ENCODE peak calls at places on chromosomes 11 and 22, in seven cellular contexts. W is PC-3, T is GM23338, L is HCT116, B is OCI-LY7, G is SK-N-SH, V is neural progenitor cell. M is an unnamed sample.

GRCh38 chr22:44658371-44658953 is 43.5 kb upstream of the PRR5 start:
- DNase-seq in W (no peak), T (no peak), L (no peak), B (no peak), G (peak; percentile 28), V (peak; percentile 59), M (peak; percentile 68)

GRCh38 chr22:38468761-38469305 is 937 bp downstream of the KDELR3 start:
- DNase-seq in W (no peak), T (no peak), L (no peak), B (no peak), G (no peak), V (no peak), M (peak; percentile 8)

GRCh38 chr11:45913514-45913913 is 4.2 kb downstream of the PEX16 start:
- DNase-seq in W (no peak), T (no peak), L (no peak), B (no peak), G (no peak), V (no peak), M (no peak)

GRCh38 chr22:22745225-22746060 is 101.0 kb downstream of the GGTLC2 start:
- DNase-seq in W (peak; percentile 51), T (peak; percentile 70), L (no peak), B (peak; percentile 76), G (peak; percentile 28), V (peak; percentile 71), M (peak; percentile 67)

GRCh38 chr22:17782621-17783020 is 8.4 kb upstream of the BID start:
- DNase-seq in W (no peak), T (no peak), L (no peak), B (no peak), G (no peak), V (no peak), M (no peak)

GRCh38 chr22:38417252-38418060 is 37.5 kb downstream of the KCNJ4 start:
- DNase-seq in W (no peak), T (no peak), L (no peak), B (no peak), G (no peak), V (no peak), M (peak; percentile 2)

GRCh38 chr11:73566977-73567755 is 30.7 kb downstream of the FAM168A start:
- DNase-seq in W (no peak), T (no peak), L (no peak), B (no peak), G (no peak), V (no peak), M (peak; percentile 4)

GRCh38 chr22:37077802-37078448 is 26.4 kb downstream of the KCTD17 start:
- DNase-seq in W (peak; percentile 58), T (peak; percentile 79), L (peak; percentile 26), B (peak; percentile 68), G (peak; percentile 94), V (peak; percentile 78), M (peak; percentile 78)

GRCh38 chr11:58531865-58532341 is 24.0 kb upstream of the OR5B21 start:
- DNase-seq in W (no peak), T (no peak), L (no peak), B (no peak), G (no peak), V (no peak), M (no peak)

GRCh38 chr11:91998466-91998865 is 226.2 kb upstream of the FAT3 start:
- DNase-seq in W (no peak), T (no peak), L (no peak), B (no peak), G (no peak), V (no peak), M (no peak)

GRCh38 chr22:49433717-49434611 is 393.7 kb downstream of the BRD1 start:
- DNase-seq in W (peak; percentile 58), T (no peak), L (no peak), B (peak; percentile 2), G (peak; percentile 60), V (peak; percentile 35), M (no peak)

GRCh38 chr11:115266066-115266465 is 238.1 kb downstream of the CADM1 start:
- DNase-seq in W (no peak), T (no peak), L (no peak), B (no peak), G (no peak), V (no peak), M (no peak)

GRCh38 chr11:34565417-34566208 is 52.0 kb upstream of the ELF5 start:
- DNase-seq in W (peak; percentile 12), T (peak; percentile 78), L (peak; percentile 32), B (peak; percentile 5), G (peak; percentile 39), V (peak; percentile 61), M (no peak)

GRCh38 chr11:15501566-15501965 is 386.8 kb downstream of the INSC start:
- DNase-seq in W (no peak), T (no peak), L (no peak), B (no peak), G (no peak), V (no peak), M (no peak)

GRCh38 chr11:95599959-95600586 is 189.5 kb downstream of the FAM76B start:
- DNase-seq in W (no peak), T (no peak), L (no peak), B (no peak), G (peak; percentile 1), V (peak; percentile 12), M (no peak)

GRCh38 chr22:19022755-19023154 is 86.7 kb upstream of the PRODH start:
- DNase-seq in W (no peak), T (no peak), L (no peak), B (no peak), G (peak; percentile 30), V (no peak), M (no peak)

GRCh38 chr11:76270387-76270786 is 64.1 kb upstream of the WNT11 start:
- DNase-seq in W (no peak), T (no peak), L (no peak), B (no peak), G (no peak), V (no peak), M (peak; percentile 60)

GRCh38 chr22:43031617-43032016 is 16.7 kb upstream of the PACSIN2 start:
- DNase-seq in W (no peak), T (no peak), L (no peak), B (no peak), G (no peak), V (no peak), M (no peak)

GRCh38 chr11:115716577-115717214 is 212.5 kb upstream of the CADM1 start:
- DNase-seq in W (no peak), T (no peak), L (no peak), B (no peak), G (no peak), V (no peak), M (no peak)

GRCh38 chr11:776459-777287 is 614 bp downstream of the GATD1 start:
- DNase-seq in W (no peak), T (peak; percentile 89), L (no peak), B (peak; percentile 71), G (peak; percentile 98), V (peak; percentile 90), M (peak; percentile 71)

GRCh38 chr11:97656356-97656755 is 1266.5 kb downstream of the JRKL start:
- DNase-seq in W (no peak), T (no peak), L (no peak), B (no peak), G (no peak), V (no peak), M (no peak)

GRCh38 chr11:78840190-78840589 is 265.5 kb upstream of the NARS2 start:
- DNase-seq in W (no peak), T (no peak), L (no peak), B (no peak), G (peak; percentile 36), V (no peak), M (peak; percentile 49)

GRCh38 chr11:103433976-103434375 is 324.8 kb downstream of the DYNC2H1 start:
- DNase-seq in W (peak; percentile 28), T (no peak), L (no peak), B (no peak), G (no peak), V (no peak), M (no peak)

GRCh38 chr22:44402196-44403111 is 89.7 kb upstream of the SHISAL1 start:
- DNase-seq in W (no peak), T (no peak), L (no peak), B (no peak), G (peak; percentile 11), V (no peak), M (no peak)

GRCh38 chr11:8019671-8020597 is 32.8 kb downstream of the EIF3F start:
- DNase-seq in W (no peak), T (peak; percentile 34), L (no peak), B (no peak), G (peak; percentile 87), V (peak; percentile 55), M (peak; percentile 36)
- H3K4me3 ChIP-seq in W (peak overlapping the region; percentile 64), T (peak overlapping the region; percentile 81), L (peak overlapping the region; percentile 44), B (no peak overlapping the region), G (peak overlapping the region; percentile 72), V (peak overlapping the region; percentile 87), M (peak overlapping the region; percentile 75)

DNA sequence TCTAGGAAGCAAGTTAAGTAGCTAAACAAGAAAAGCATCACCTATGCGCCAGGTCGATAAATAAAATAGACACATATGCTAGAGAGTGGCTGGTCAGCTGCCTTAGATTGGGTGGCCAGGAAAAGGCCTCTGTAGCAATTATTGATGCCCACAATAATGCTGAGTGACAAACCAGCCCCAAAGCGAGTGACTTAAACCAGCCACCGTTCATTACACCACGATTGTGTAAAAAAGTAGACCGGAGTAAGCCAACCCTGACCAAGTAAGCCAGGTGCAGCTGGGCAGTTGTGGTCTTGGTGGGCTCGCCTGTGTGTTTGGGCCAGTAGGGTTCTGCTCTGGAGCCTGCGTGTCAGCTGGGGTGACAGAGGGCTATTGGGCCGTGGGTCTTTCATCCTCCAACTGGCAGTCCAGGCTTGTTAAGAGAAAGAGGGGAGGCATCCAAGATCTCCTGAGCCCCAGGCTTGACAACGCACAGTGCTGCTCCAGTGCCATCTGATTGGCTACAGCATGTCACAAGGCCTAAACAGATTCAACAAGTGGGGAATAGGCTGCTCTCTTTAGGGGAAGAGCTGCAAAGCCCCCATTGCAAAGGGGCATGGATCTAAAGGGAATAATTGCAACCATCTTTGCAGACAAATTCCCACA is 100.4 kb upstream of the PARVA start:
- DNase-seq in W (no peak), T (no peak), L (no peak), B (no peak), G (no peak), V (no peak), M (no peak)
- TF ChIP-seq CTCF in W (no peak), T (no peak), L (no peak), B (no peak), G (no peak), V (no peak), M (no peak)

DNA sequence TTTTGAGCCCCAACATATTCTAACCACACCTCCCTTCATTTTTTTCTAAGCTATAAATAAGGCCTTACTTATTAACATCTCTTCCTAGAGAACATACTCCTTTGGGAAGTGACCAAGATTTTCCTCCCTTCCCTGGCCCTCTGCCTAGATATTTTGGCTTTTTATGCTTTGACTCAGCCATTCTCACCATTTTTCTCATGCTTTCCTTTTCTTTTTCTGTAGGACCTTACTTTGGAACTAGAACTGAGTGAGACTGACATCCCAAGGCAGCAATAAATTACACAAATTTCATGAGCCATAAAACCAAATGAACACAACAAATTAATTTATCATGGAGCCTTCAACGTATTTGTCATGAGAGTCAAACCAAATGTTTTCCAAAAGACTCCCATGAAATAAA is 142.7 kb upstream of the CTSC start:
- DNase-seq in W (peak; percentile 97), T (no peak), L (no peak), B (no peak), G (no peak), V (no peak), M (no peak)
- TF ChIP-seq EZH2phosphoT487 in W (no peak), T (no peak), L (no peak), B (no peak), G (no peak), V (no peak), M (no peak)

DNA sequence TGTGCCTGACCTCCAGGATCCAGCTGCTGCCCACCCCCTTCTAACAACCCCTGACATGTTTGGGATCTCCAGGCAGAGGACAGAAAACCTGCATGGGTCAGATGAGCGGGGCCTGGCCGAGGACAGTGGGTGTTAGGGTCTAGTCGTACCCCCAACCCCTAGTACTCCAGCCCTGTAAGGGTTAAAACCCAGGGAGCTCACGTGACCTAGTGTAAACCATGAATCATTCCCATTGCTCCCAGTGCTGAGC is 89.1 kb upstream of the CRYBB3 start:
- DNase-seq in W (no peak), T (no peak), L (no peak), B (no peak), G (no peak), V (no peak), M (no peak)
- H3K4me3 ChIP-seq in W (peak overlapping the region; percentile 72), T (peak overlapping the region; percentile 86), L (peak overlapping the region; percentile 64), B (no peak overlapping the region), G (peak overlapping the region; percentile 52), V (peak overlapping the region; percentile 61), M (no peak overlapping the region)

M was measured in hepatocyte.